ENCODE peak calls at places on chromosome 22, in nine cellular contexts. X is ovary, J is prostate gland, L is transverse colon, R is HepG2, N is tibial nerve, Z is stomach, V is A549, T is HCT116. W is an unnamed sample. For H3K9me3, the result is how much of the 10 kb centered on the place peaks cover.

GRCh38 chr22:37764622-37765021 is 43.1 kb upstream of the GCAT start:
- DNase-seq in X (no peak), Z (no peak), L (no peak), R (no peak), N (no peak), T (no peak), J (no peak), V (no peak), W (peak)

GRCh38 chr22:27331526-27332281 is 469.9 kb downstream of the MN1 start:
- DNase-seq in T (no peak), Z (peak), V (peak), R (peak), X (peak), L (peak), J (no peak), N (peak), W (no peak)

GRCh38 chr22:25651332-25651731 is 86.9 kb downstream of the GRK3 start:
- DNase-seq in L (no peak), Z (no peak), X (no peak), J (no peak), T (no peak), R (no peak), N (no peak), V (no peak), W (no peak)

GRCh38 chr22:20442485-20443284 is 5.1 kb upstream of the SCARF2 start:
- DNase-seq in J (no peak), X (no peak), R (no peak), N (no peak), L (no peak), V (no peak), Z (no peak), T (no peak), W (no peak)

GRCh38 chr22:44396727-44397722 is 84.3 kb upstream of the SHISAL1 start:
- DNase-seq in N (no peak), Z (peak), L (peak), R (no peak), J (no peak), V (no peak), T (no peak), X (no peak), W (peak)

GRCh38 chr22:27892064-27892463 is 27.0 kb downstream of the PITPNB start:
- DNase-seq in Z (no peak), J (no peak), N (no peak), X (no peak), T (no peak), L (no peak), R (no peak), V (no peak), W (no peak)

GRCh38 chr22:42697542-42698013 is 23.1 kb downstream of the A4GALT start:
- DNase-seq in R (peak), V (peak), Z (peak), T (peak), J (no peak), X (no peak), N (peak), L (peak), W (peak)

GRCh38 chr22:50728523-50728931 is 9.5 kb upstream of the ACR start:
- DNase-seq in R (no peak), N (no peak), T (no peak), L (no peak), J (no peak), Z (no peak), X (peak), V (no peak), W (no peak)

GRCh38 chr22:38271927-38272372 is 860 bp downstream of the TMEM184B start:
- DNase-seq in J (peak), X (no peak), T (no peak), L (peak), R (no peak), Z (peak), V (no peak), N (no peak), W (peak)

GRCh38 chr22:27405672-27406388 is 395.7 kb downstream of the MN1 start:
- DNase-seq in Z (peak), N (peak), R (peak), J (peak), L (peak), T (peak), X (peak), V (peak), W (no peak)

GRCh38 chr22:43126506-43127165 is 16.1 kb downstream of the BIK start:
- DNase-seq in V (peak), R (peak), N (no peak), T (peak), J (no peak), Z (peak), L (peak), X (no peak), W (no peak)

GRCh38 chr22:40626826-40627225 is 9.7 kb downstream of the MRTFA start:
- DNase-seq in N (no peak), V (no peak), J (no peak), Z (no peak), T (no peak), L (no peak), R (no peak), X (no peak), W (no peak)

GRCh38 chr22:43853328-43853931 is 8.9 kb downstream of the SULT4A1 start:
- DNase-seq in X (peak), Z (no peak), R (no peak), T (no peak), N (no peak), L (no peak), V (no peak), J (no peak), W (no peak)

GRCh38 chr22:41772645-41773044 is 27.8 kb upstream of the CCDC134 start:
- DNase-seq in L (no peak), R (peak), J (no peak), N (no peak), T (no peak), V (peak), X (no peak), Z (no peak), W (no peak)

GRCh38 chr22:41563051-41563711 is 2.4 kb downstream of the CSDC2 start:
- DNase-seq in V (peak), N (no peak), Z (no peak), J (no peak), R (peak), L (no peak), X (peak), T (no peak), W (peak)

GRCh38 chr22:37925311-37925710 is 19.2 kb downstream of the MICALL1 start:
- DNase-seq in N (no peak), J (no peak), Z (no peak), V (no peak), R (no peak), T (no peak), L (no peak), X (no peak), W (no peak)

GRCh38 chr22:26914786-26915185 is 257.4 kb downstream of the MIAT start:
- DNase-seq in L (no peak), R (no peak), V (no peak), J (no peak), Z (no peak), X (no peak), N (no peak), T (no peak), W (no peak)

GRCh38 chr22:23192558-23192957 is 12.2 kb downstream of the BCR start:
- DNase-seq in Z (no peak), V (no peak), N (no peak), R (no peak), L (no peak), T (no peak), J (no peak), X (no peak), W (no peak)

GRCh38 chr22:44037519-44038370 is 13.6 kb downstream of the PARVB start:
- DNase-seq in L (peak), T (peak), J (no peak), V (peak), R (no peak), Z (no peak), N (peak), X (peak), W (peak)

GRCh38 chr22:44088976-44089570 is 65.0 kb downstream of the PARVB start:
- DNase-seq in T (no peak), L (peak), Z (no peak), J (peak), X (no peak), N (no peak), V (no peak), R (no peak), W (no peak)

GRCh38 chr22:23652286-23652685 is 20.2 kb upstream of the DRICH1 start:
- DNase-seq in T (no peak), L (no peak), R (no peak), J (no peak), V (no peak), Z (no peak), N (no peak), X (no peak), W (no peak)

GRCh38 chr22:23503736-23504440 is 76.2 kb downstream of the IGLL1 start:
- DNase-seq in T (no peak), N (no peak), L (no peak), R (no peak), V (no peak), X (peak), J (no peak), Z (no peak), W (no peak)

GRCh38 chr22:20396639-20397038 is 2.7 kb downstream of the ZNF74 start:
- DNase-seq in L (no peak), N (peak), Z (no peak), V (no peak), T (no peak), X (no peak), R (no peak), J (no peak), W (no peak)

GRCh38 chr22:27494821-27495220 is 306.7 kb downstream of the MN1 start:
- DNase-seq in L (no peak), R (no peak), T (no peak), X (no peak), Z (no peak), V (no peak), J (no peak), N (no peak), W (no peak)

GRCh38 chr22:28029201-28029948 is 110.3 kb upstream of the PITPNB start:
- DNase-seq in Z (peak), X (no peak), J (peak), T (no peak), R (no peak), N (no peak), V (peak), L (peak), W (peak)

GRCh38 chr22:27135582-27135981 is 478.2 kb downstream of the MIAT start:
- DNase-seq in J (no peak), N (no peak), Z (no peak), L (no peak), R (peak), V (peak), X (no peak), T (no peak), W (no peak)

GRCh38 chr22:43114958-43115357 is 4.4 kb downstream of the BIK start:
- DNase-seq in L (peak), Z (peak), V (no peak), T (no peak), J (peak), X (no peak), N (no peak), R (peak), W (no peak)

GRCh38 chr22:19710020-19710768 is 4.1 kb upstream of the SEPTIN5 start:
- DNase-seq in N (no peak), L (no peak), X (peak), J (no peak), Z (no peak), T (no peak), R (no peak), V (no peak), W (no peak)

GRCh38 chr22:27502327-27502726 is 299.2 kb downstream of the MN1 start:
- DNase-seq in X (no peak), T (no peak), R (no peak), V (no peak), N (no peak), L (no peak), J (no peak), Z (no peak), W (no peak)

GRCh38 chr22:26536056-26536761 is 23.9 kb upstream of the TFIP11 start:
- DNase-seq in V (no peak), Z (no peak), T (no peak), R (no peak), L (no peak), J (no peak), N (no peak), X (no peak), W (no peak)

DNA sequence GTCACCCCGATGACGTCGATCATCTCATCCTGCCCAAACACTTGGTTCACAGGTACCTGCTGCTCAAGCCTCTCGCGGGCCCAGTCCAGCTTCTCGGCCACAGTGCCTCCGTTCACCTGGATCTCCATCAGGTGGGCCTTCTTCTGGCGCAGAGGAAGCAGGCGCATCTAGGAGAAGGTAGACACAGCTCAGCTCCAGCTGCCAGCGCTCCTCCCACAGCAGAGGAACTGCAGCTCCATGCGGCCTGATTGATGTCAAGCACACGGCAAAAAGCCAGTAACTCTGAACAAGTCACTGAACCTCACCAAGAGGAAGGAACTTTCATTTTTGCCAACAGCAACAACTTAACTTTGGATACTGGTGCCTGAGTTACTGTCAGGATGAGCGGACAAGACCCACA is 4.0 kb downstream of the RPL3 start:
- DNase-seq in X (no peak), N (no peak), J (no peak), R (no peak), V (no peak), L (no peak), Z (no peak), T (no peak), W (no peak)
- TF ChIP-seq POLR2A in X (no peak), N (no peak), J (no peak), R (no peak), V (no peak), L (no peak), Z (no peak), T (no peak), W (no peak)

GRCh38 chr22:49086181-49086580 is 741.5 kb downstream of the BRD1 start:
- DNase-seq in Z (no peak), R (no peak), T (no peak), V (no peak), J (no peak), X (peak), L (no peak), N (no peak), W (no peak)
- H3K9me3 ChIP-seq in Z (under half), R (under half), T (under half), V (under half), J (under half), X (under half), L (under half), N (under half), W (under half)

DNA sequence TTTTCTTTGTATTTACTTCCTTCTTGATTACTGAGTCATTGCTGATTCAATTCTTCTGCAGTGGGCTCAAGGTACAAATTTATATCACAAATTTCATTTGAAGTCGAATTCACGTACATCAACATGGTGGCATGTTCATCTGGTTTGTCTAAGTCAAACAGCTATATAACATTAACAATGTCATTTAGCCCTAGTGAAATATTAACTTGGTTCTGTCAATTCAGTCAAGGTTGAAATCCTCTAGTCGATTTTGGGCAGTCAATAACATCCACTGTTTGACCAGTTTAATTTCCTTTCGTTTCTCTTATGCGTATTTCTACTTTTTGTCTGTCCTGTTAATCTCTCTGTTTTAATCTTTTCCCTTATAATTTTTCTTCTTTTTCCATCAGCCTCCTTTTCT is 4.1 kb upstream of the ATXN10 start:
- DNase-seq in V (no peak), R (peak), N (no peak), J (no peak), X (no peak), T (no peak), Z (no peak), L (no peak), W (no peak)
- TF ChIP-seq POLR2A in V (no peak), R (no peak), N (no peak), J (no peak), X (no peak), T (no peak), Z (no peak), L (no peak), W (no peak)

GRCh38 chr22:18056161-18056666 is 21.6 kb upstream of the PEX26 start:
- DNase-seq in X (no peak), R (peak), V (peak), L (peak), Z (no peak), J (no peak), N (no peak), T (no peak), W (peak)
- H3K9me3 ChIP-seq in X (under half), R (under half), V (under half), L (under half), Z (under half), J (under half), N (under half), T (under half), W (under half)

GRCh38 chr22:31083377-31083768 is 2.3 kb downstream of the SMTN start:
- DNase-seq in Z (peak), L (peak), V (no peak), R (no peak), N (no peak), T (no peak), X (peak), J (no peak), W (no peak)
- TF ChIP-seq POLR2A in Z (no peak), L (peak), V (no peak), R (no peak), N (no peak), T (no peak), X (no peak), J (no peak), W (no peak)

GRCh38 chr22:47512617-47513016 is 750.2 kb downstream of the TBC1D22A start:
- DNase-seq in T (no peak), V (no peak), Z (no peak), J (no peak), N (no peak), X (no peak), L (no peak), R (no peak), W (no peak)

GRCh38 chr22:47517062-47517461 is 754.6 kb downstream of the TBC1D22A start:
- DNase-seq in R (no peak), J (no peak), T (no peak), L (no peak), Z (no peak), X (no peak), V (no peak), N (no peak), W (no peak)

DNA sequence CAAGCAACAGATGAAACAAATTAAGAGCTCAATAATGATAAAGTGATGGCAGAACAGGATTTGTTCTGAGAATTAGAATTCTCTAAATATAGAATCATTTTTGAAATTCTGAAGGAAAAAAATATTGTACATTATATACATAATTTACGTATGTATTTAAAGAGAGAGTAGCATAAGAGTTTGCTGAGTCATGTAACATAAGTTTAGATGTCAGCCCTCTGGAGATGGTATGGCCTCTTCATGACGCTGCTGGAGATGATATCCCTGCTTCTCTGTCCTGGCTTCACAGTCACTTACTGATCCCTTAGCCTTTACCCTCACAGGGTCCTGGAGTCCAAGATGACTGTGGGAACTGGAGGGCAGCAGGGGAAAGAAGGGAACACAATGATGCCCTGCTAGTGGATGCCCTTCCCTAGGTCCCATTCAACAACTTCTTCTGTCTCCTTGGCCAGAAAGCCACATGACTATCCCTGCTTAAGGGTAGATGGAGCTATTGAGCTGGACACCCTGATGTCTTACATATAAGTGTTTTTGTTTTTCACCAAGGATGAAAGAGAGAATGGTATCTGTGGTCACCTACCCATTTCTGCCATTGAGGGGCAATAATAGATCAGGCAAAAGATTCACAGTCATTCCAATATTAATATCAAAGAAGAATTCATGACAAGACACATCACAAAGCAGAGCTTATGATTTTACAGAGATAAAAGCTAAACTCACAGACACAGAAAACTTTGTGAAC is 753.1 kb downstream of the TBC1D22A start:
- DNase-seq in X (no peak), J (no peak), R (no peak), Z (no peak), N (no peak), L (no peak), T (no peak), V (peak), W (no peak)
- H3K9me3 ChIP-seq in X (under half), J (under half), R (under half), Z (under half), N (under half), L (under half), T (under half), V (under half), W (under half)

DNA sequence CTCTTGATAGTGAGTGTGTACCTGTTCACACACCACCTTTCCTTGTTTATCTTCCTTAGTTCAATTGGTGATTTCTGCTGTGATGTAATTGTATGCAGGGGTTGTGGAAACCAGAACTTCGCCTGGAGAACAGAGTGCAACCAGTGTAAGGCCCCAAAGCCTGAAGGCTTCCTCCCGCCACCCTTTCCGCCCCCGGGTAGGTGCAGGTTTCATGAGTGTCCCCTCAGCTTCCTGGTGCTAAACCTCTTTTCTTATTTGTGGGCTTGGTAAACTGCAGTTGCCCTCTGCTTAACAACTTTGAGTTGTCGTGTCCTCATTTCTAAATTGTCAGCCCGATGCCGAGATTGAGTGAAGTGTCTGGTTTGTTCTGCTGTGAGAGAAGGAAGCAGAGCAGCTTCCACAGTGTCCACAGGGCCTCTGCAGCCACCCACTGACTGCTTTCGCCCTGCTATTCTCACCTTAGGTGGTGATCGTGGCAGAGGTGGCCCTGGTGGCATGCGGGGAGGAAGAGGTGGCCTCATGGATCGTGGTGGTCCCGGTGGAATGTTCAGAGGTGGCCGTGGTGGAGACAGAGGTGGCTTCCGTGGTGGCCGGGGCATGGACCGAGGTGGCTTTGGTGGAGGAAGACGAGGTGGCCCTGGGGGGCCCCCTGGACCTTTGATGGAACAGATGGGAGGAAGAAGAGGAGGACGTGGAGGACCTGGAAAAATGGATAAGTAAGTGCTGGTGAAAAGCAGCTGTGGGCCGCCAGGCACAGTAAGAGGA is 7.1 kb upstream of the GAS2L1 start:
- DNase-seq in X (no peak), V (no peak), R (no peak), T (no peak), N (no peak), Z (no peak), L (no peak), J (no peak), W (no peak)
- TF ChIP-seq POLR2A in X (no peak), V (no peak), R (no peak), T (no peak), N (no peak), Z (no peak), L (no peak), J (no peak), W (no peak)

W was measured in uterus.